ENCODE peak calls at places on chromosomes 3 and 15, in eight cellular contexts. H is heart right ventricle; I is CD8-positive, alpha-beta T cell; U is mesenchymal stem cell; R is colonic mucosa; Q is MM.1S; D is psoas muscle; C is HCT116. F is an unnamed sample.

GRCh38 chr3:197023241-197023997 is 6.2 kb downstream of the MELTF start:
- DNase-seq in H (no peak), I (no peak), U (no peak), R (no peak), Q (peak; percentile 46), D (no peak), C (no peak), F (peak; percentile 39)

GRCh38 chr3:111595239-111595638 is at the start of gene ZBED2:
- DNase-seq in H (no peak), I (no peak), U (no peak), R (no peak), Q (no peak), D (no peak), C (no peak), F (no peak)

GRCh38 chr3:187700249-187700648 is 2.1 kb downstream of the RTP2 start:
- DNase-seq in H (no peak), I (no peak), U (no peak), R (no peak), Q (no peak), D (no peak), C (no peak), F (no peak)

GRCh38 chr3:151638555-151638954 is 95.2 kb upstream of the AADACL2 start:
- DNase-seq in H (no peak), I (no peak), U (no peak), R (no peak), Q (no peak), D (no peak), C (no peak), F (no peak)

GRCh38 chr3:55332191-55332590 is 154.9 kb downstream of the WNT5A start:
- DNase-seq in H (no peak), I (no peak), U (no peak), R (no peak), Q (no peak), D (no peak), C (no peak), F (no peak)

GRCh38 chr3:168220609-168221008 is 124.9 kb upstream of the GOLIM4 start:
- DNase-seq in H (no peak), I (no peak), U (no peak), R (no peak), Q (no peak), D (no peak), C (no peak), F (no peak)

GRCh38 chr15:94239474-94239873 is 8.1 kb downstream of the MCTP2 start:
- DNase-seq in H (no peak), I (no peak), U (no peak), R (no peak), Q (no peak), D (no peak), C (no peak), F (no peak)

GRCh38 chr3:45579251-45579650 is 15.3 kb upstream of the LIMD1 start:
- DNase-seq in H (no peak), I (no peak), U (no peak), R (no peak), Q (no peak), D (no peak), C (no peak), F (no peak)

GRCh38 chr3:57434041-57434440 is 110.1 kb downstream of the DNAH12 start:
- DNase-seq in H (no peak), I (no peak), U (peak; percentile 36), R (no peak), Q (peak; percentile 21), D (no peak), C (peak; percentile 62), F (peak; percentile 7)

GRCh38 chr15:67225336-67225735 is 29.1 kb downstream of the AAGAB start:
- DNase-seq in H (no peak), I (no peak), U (no peak), R (no peak), Q (no peak), D (no peak), C (no peak), F (no peak)

GRCh38 chr15:62066663-62067447 is at the start of gene C2CD4A:
- DNase-seq in H (peak; percentile 54), I (peak; percentile 57), U (peak; percentile 55), R (peak; percentile 91), Q (peak; percentile 56), D (peak; percentile 59), C (peak; percentile 70), F (no peak)

GRCh38 chr3:144237351-144237750 is 265.7 kb downstream of the DIPK2A start:
- DNase-seq in H (no peak), I (no peak), U (no peak), R (no peak), Q (no peak), D (no peak), C (no peak), F (no peak)

GRCh38 chr3:129211772-129212171 is 28.1 kb upstream of the CNBP start:
- DNase-seq in H (peak; percentile 46), I (no peak), U (peak; percentile 43), R (peak; percentile 93), Q (no peak), D (peak; percentile 72), C (peak; percentile 98), F (peak; percentile 82)

GRCh38 chr3:52250122-52250521 is 4.6 kb downstream of the PPM1M start:
- DNase-seq in H (no peak), I (no peak), U (no peak), R (no peak), Q (peak; percentile 1), D (no peak), C (no peak), F (no peak)

GRCh38 chr15:42046597-42046996 is 25.8 kb upstream of the PLA2G4E start:
- DNase-seq in H (no peak), I (no peak), U (no peak), R (no peak), Q (no peak), D (no peak), C (no peak), F (no peak)

GRCh38 chr3:64332461-64333350 is 107.4 kb upstream of the PRICKLE2 start:
- DNase-seq in H (no peak), I (no peak), U (peak; percentile 55), R (no peak), Q (no peak), D (no peak), C (no peak), F (no peak)

GRCh38 chr3:149179225-149179624 is 42.4 kb downstream of the CP start:
- DNase-seq in H (no peak), I (no peak), U (peak; percentile 46), R (no peak), Q (no peak), D (no peak), C (no peak), F (no peak)

DNA sequence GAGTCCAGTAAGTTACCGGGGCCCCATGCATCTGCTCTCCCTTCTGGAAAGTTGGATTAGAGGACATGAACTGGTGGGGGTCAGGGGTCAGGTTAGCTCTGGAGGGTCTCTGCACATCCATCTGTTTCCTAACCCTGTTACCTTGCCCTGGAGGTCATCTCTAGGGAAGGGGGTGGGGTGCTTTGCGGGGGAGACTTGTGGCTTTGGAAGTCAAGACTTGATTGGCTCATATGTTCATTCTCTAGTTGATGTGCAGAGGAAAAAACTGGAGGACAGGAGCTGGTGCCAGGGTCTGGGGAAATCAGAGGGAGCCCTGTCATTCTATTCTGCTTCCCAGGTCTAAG is 42.9 kb upstream of the ROPN1 start:
- DNase-seq in H (no peak), I (no peak), U (no peak), R (no peak), Q (no peak), D (no peak), C (no peak), F (no peak)
- H3K27me3 ChIP-seq in H (no peaks in the 10 kb centered on the region), I (peaks cover 12% of the 10 kb centered on the region), U (peaks cover 20% of the 10 kb centered on the region), R (no peaks in the 10 kb centered on the region), Q (peaks cover 21% of the 10 kb centered on the region), D (no peaks in the 10 kb centered on the region), C (peaks cover 52% of the 10 kb centered on the region), F (no peaks in the 10 kb centered on the region)

DNA sequence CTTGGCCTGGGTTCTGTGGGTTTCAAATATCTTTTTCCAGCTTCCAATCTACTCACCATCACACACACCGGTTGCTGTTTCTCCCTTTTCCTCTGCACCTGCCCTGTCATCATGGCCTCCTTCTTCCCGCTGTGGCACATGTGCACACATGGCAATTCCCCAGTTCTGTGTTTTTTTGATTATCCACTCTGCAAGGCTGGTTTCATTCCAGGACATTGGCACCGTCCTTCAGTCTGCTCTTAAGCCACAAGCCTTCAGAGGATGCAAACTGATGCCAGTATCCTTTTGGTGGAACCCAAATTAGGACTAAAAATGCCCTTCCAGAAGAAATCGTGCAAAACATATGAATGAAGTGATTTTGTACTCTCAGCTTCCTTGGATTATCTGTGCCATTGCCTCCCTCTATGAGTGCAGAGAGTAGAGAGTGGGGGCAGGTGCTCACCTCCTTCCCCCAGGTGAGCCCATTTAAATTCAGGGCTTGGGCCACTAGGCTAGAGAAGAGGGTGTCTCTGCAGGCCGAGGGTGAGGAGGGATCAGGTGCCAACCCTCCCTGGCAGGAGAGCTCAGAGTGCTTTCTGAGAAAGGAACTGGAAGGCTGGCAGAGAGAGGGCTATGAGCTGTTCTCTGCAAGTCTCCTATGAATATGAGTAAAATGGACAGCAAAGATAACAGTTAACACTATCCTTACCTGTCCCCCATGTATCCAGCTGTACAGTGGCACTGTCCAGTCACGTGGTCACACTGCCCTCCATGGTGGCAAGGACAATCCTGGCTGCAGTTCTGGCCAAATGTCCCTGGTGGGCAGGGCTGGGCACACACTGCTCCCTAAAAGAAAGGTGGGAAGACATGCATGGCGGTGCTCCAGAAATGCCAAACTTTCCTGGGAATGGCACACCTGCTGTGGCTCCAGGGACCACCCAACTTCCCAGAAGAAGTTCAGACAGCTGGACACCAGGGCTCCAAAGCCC is 100.9 kb downstream of the RAB11A start:
- DNase-seq in H (no peak), I (no peak), U (no peak), R (no peak), Q (no peak), D (no peak), C (no peak), F (no peak)
- H3K27me3 ChIP-seq in H (peaks cover 57% of the 10 kb centered on the region), I (peaks cover 3% of the 10 kb centered on the region), U (peaks cover 85% of the 10 kb centered on the region), R (peaks cover 5% of the 10 kb centered on the region), Q (no peaks in the 10 kb centered on the region), D (peaks cover 4% of the 10 kb centered on the region), C (no peaks in the 10 kb centered on the region), F (peaks cover 2% of the 10 kb centered on the region)

GRCh38 chr3:184377374-184377773 is 633 bp downstream of the THPO start:
- DNase-seq in H (no peak), I (no peak), U (no peak), R (no peak), Q (no peak), D (no peak), C (no peak), F (no peak)
- H3K27me3 ChIP-seq in H (peaks cover 48% of the 10 kb centered on the region), I (peaks cover 24% of the 10 kb centered on the region), U (peaks cover 38% of the 10 kb centered on the region), R (peaks cover 30% of the 10 kb centered on the region), Q (peaks cover 70% of the 10 kb centered on the region), D (no peaks in the 10 kb centered on the region), C (no peaks in the 10 kb centered on the region), F (peaks cover 63% of the 10 kb centered on the region)

DNA sequence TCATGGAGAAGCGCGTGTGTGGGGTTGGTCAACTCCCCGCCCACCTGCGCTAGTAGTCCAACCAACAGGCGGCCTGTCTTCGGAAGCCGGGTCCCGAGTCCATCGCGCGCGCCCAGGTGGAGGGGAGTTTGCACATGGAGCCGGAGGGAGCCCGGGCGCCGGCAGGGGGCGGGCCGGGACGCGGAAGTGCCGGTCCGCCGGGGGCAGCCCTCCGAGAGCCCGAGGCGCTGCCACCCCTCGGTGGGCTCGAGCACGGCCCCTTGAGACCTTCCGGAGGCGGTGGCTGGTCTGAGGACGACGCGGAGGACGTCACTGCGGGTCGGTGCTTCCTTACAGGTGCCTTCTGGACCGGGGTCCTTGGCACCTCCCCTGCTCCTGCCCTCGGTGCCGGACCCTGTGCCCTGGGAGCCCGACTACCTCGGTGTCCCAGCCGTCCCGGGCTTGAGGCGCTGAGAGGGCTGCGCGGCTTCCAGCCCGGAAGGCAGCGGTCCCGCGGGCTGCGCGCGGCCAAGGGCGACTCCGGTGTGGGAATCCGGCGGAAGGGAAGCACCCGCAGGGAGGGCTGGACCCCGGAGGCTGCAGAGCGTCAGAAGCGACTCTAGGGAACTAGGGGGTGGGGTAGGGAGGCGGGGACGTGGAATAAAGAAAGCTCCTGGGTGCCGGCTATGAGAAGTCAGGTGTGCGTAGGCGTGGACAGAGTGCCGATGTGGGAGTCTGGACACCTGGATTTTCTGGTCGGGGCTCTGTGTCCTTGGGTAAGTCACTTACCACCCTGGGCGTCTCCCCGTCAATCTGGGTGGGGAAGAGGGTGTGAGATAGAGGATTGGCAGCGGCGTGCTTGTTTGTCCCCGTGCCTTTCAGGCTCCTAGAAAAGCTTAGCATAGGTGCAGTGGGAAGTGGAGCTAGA is 212.3 kb downstream of the FGF12 start:
- DNase-seq in H (peak; percentile 14), I (no peak), U (no peak), R (peak; percentile 20), Q (peak; percentile 36), D (peak; percentile 18), C (no peak), F (no peak)
- H3K27me3 ChIP-seq in H (peaks cover 4% of the 10 kb centered on the region), I (peaks cover 9% of the 10 kb centered on the region), U (peaks cover 62% of the 10 kb centered on the region), R (peaks cover 12% of the 10 kb centered on the region), Q (no peaks in the 10 kb centered on the region), D (peaks cover 5% of the 10 kb centered on the region), C (peaks cover 10% of the 10 kb centered on the region), F (peaks cover 30% of the 10 kb centered on the region)